ENCODE peak calls at places on chromosomes 1 and 21, in five cellular contexts. One of them, this sample, is unnamed.

GRCh38 chr1:14897080-14897449 is 256.5 kb upstream of the TMEM51 start:
- DNase-seq in neuronal stem cell: no peak
- DNase-seq in ascending aorta: no peak
- DNase-seq in stimulated activated CD4-positive, alpha-beta T cell treated with anti-CD3 and anti-CD28 coated beads, Interleukin-12 subunit alpha, Interleukin-12 subunit beta, amount 100 ng/mL, for 24 hours: no peak
- DNase-seq in right lobe of liver: no peak
- DNase-seq in this sample: no peak

GRCh38 chr1:182317489-182318180 is 74.0 kb downstream of the GLUL start:
- DNase-seq in neuronal stem cell: no peak
- DNase-seq in ascending aorta: no peak
- DNase-seq in stimulated activated CD4-positive, alpha-beta T cell treated with anti-CD3 and anti-CD28 coated beads, Interleukin-12 subunit alpha, Interleukin-12 subunit beta, amount 100 ng/mL, for 24 hours: no peak
- DNase-seq in right lobe of liver: no peak
- DNase-seq in this sample: no peak

GRCh38 chr21:44443291-44443890 is 11.9 kb upstream of the LRRC3 start:
- DNase-seq in neuronal stem cell: no peak
- DNase-seq in ascending aorta: no peak
- DNase-seq in stimulated activated CD4-positive, alpha-beta T cell treated with anti-CD3 and anti-CD28 coated beads, Interleukin-12 subunit alpha, Interleukin-12 subunit beta, amount 100 ng/mL, for 24 hours: no peak
- DNase-seq in right lobe of liver: peak
- DNase-seq in this sample: no peak

GRCh38 chr21:41883582-41883981 is 4.4 kb upstream of the PRDM15 start:
- DNase-seq in neuronal stem cell: no peak
- DNase-seq in ascending aorta: no peak
- DNase-seq in stimulated activated CD4-positive, alpha-beta T cell treated with anti-CD3 and anti-CD28 coated beads, Interleukin-12 subunit alpha, Interleukin-12 subunit beta, amount 100 ng/mL, for 24 hours: no peak
- DNase-seq in right lobe of liver: no peak
- DNase-seq in this sample: no peak

GRCh38 chr1:67059331-67059730 is 5.4 kb upstream of the SLC35D1 start:
- DNase-seq in neuronal stem cell: no peak
- DNase-seq in ascending aorta: no peak
- DNase-seq in stimulated activated CD4-positive, alpha-beta T cell treated with anti-CD3 and anti-CD28 coated beads, Interleukin-12 subunit alpha, Interleukin-12 subunit beta, amount 100 ng/mL, for 24 hours: no peak
- DNase-seq in right lobe of liver: no peak
- DNase-seq in this sample: no peak

GRCh38 chr1:217186664-217187063 is 444.2 kb downstream of the GPATCH2 start:
- DNase-seq in neuronal stem cell: no peak
- DNase-seq in ascending aorta: no peak
- DNase-seq in stimulated activated CD4-positive, alpha-beta T cell treated with anti-CD3 and anti-CD28 coated beads, Interleukin-12 subunit alpha, Interleukin-12 subunit beta, amount 100 ng/mL, for 24 hours: no peak
- DNase-seq in right lobe of liver: no peak
- DNase-seq in this sample: no peak

GRCh38 chr1:3598522-3599285 is 12.6 kb downstream of the MEGF6 start:
- DNase-seq in neuronal stem cell: no peak
- DNase-seq in ascending aorta: no peak
- DNase-seq in stimulated activated CD4-positive, alpha-beta T cell treated with anti-CD3 and anti-CD28 coated beads, Interleukin-12 subunit alpha, Interleukin-12 subunit beta, amount 100 ng/mL, for 24 hours: no peak
- DNase-seq in right lobe of liver: no peak
- DNase-seq in this sample: no peak

GRCh38 chr1:232459087-232459486 is 170.8 kb downstream of the SIPA1L2 start:
- DNase-seq in neuronal stem cell: no peak
- DNase-seq in ascending aorta: no peak
- DNase-seq in stimulated activated CD4-positive, alpha-beta T cell treated with anti-CD3 and anti-CD28 coated beads, Interleukin-12 subunit alpha, Interleukin-12 subunit beta, amount 100 ng/mL, for 24 hours: no peak
- DNase-seq in right lobe of liver: no peak
- DNase-seq in this sample: no peak

GRCh38 chr1:97499667-97500066 is 421.2 kb downstream of the DPYD start:
- DNase-seq in neuronal stem cell: no peak
- DNase-seq in ascending aorta: no peak
- DNase-seq in stimulated activated CD4-positive, alpha-beta T cell treated with anti-CD3 and anti-CD28 coated beads, Interleukin-12 subunit alpha, Interleukin-12 subunit beta, amount 100 ng/mL, for 24 hours: no peak
- DNase-seq in right lobe of liver: no peak
- DNase-seq in this sample: no peak

GRCh38 chr1:231410041-231410591 is 12.0 kb downstream of the EGLN1 start:
- DNase-seq in neuronal stem cell: no peak
- DNase-seq in ascending aorta: no peak
- DNase-seq in stimulated activated CD4-positive, alpha-beta T cell treated with anti-CD3 and anti-CD28 coated beads, Interleukin-12 subunit alpha, Interleukin-12 subunit beta, amount 100 ng/mL, for 24 hours: no peak
- DNase-seq in right lobe of liver: no peak
- DNase-seq in this sample: no peak

This sample was measured in cortex of kidney.